ENCODE peak calls at places on chromosomes 13 and 19, in seven cellular contexts. W, I, H, V, R, Z and T are unnamed samples.

GRCh38 chr19:4376245-4376990 is 23.9 kb downstream of the SH3GL1 start:
- DNase-seq in W (no peak), I (no peak), H (no peak), V (no peak), Z (no peak), R (no peak), T (no peak)

GRCh38 chr19:49788857-49789256 is 22.1 kb downstream of the AP2A1 start:
- DNase-seq in H (no peak), V (no peak), W (no peak), Z (peak; percentile 14), I (no peak), R (no peak), T (no peak)

GRCh38 chr13:34243396-34243795 is 425.4 kb downstream of the RFC3 start:
- DNase-seq in R (no peak), V (no peak), Z (no peak), H (no peak), I (no peak), W (no peak), T (no peak)

GRCh38 chr19:40614595-40615411 is 13.6 kb downstream of the LTBP4 start:
- DNase-seq in Z (peak; percentile 83), R (peak; percentile 82), V (peak; percentile 92), I (no peak), W (peak; percentile 82), H (peak; percentile 95), T (peak; percentile 92)

GRCh38 chr19:1154731-1155351 is 19.2 kb downstream of the SBNO2 start:
- DNase-seq in W (peak; percentile 96), R (peak; percentile 81), I (no peak), Z (no peak), H (peak; percentile 92), V (no peak), T (peak; percentile 28)

GRCh38 chr13:42047561-42048322 is 706 bp upstream of the DGKH start:
- DNase-seq in R (no peak), W (peak; percentile 76), H (peak; percentile 78), Z (peak; percentile 29), I (no peak), V (peak; percentile 79), T (no peak)

GRCh38 chr19:2602391-2603181 is 99.9 kb downstream of the GNG7 start:
- DNase-seq in Z (no peak), I (peak; percentile 42), R (peak; percentile 93), V (peak; percentile 80), W (peak; percentile 86), H (peak; percentile 98), T (peak; percentile 94)

GRCh38 chr19:19321143-19321577 is 531 bp downstream of the MAU2 start:
- DNase-seq in W (no peak), V (peak; percentile 71), I (no peak), Z (no peak), H (peak; percentile 15), R (no peak), T (no peak)

GRCh38 chr19:35013047-35013819 is 13.1 kb downstream of the GRAMD1A start:
- DNase-seq in Z (peak; percentile 90), H (peak; percentile 62), W (peak; percentile 89), R (no peak), V (peak; percentile 76), I (no peak), T (no peak)

GRCh38 chr19:44582581-44583265 is 30.6 kb upstream of the IGSF23 start:
- DNase-seq in H (peak; percentile 32), Z (no peak), R (no peak), I (no peak), W (peak; percentile 71), V (peak; percentile 53), T (no peak)

GRCh38 chr19:41616785-41617621 is 9.9 kb downstream of the CEACAM4 start:
- DNase-seq in R (no peak), Z (no peak), V (peak; percentile 29), H (peak; percentile 21), W (no peak), I (no peak), T (no peak)

GRCh38 chr13:79096099-79096498 is 310.0 kb downstream of the RBM26 start:
- DNase-seq in H (no peak), V (no peak), W (no peak), I (no peak), R (no peak), Z (no peak), T (no peak)

GRCh38 chr13:66778461-66778860 is 451.7 kb downstream of the PCDH9 start:
- DNase-seq in R (no peak), Z (no peak), I (no peak), H (peak; percentile 7), W (no peak), V (no peak), T (no peak)

GRCh38 chr13:46982856-46983582 is 86.2 kb upstream of the HTR2A start:
- DNase-seq in Z (no peak), V (no peak), I (no peak), H (no peak), W (no peak), R (no peak), T (no peak)

GRCh38 chr13:44747179-44747578 is 171.0 kb upstream of the TSC22D1 start:
- DNase-seq in R (no peak), W (no peak), I (no peak), V (no peak), H (no peak), Z (no peak), T (no peak)

GRCh38 chr19:56138069-56138468 is 3.0 kb upstream of the ZNF444 start:
- DNase-seq in R (no peak), W (no peak), Z (no peak), I (no peak), H (no peak), V (no peak), T (no peak)

GRCh38 chr19:41995959-41996797 is 2.1 kb upstream of the ATP1A3 start:
- DNase-seq in W (no peak), V (peak; percentile 92), I (no peak), H (no peak), R (no peak), Z (no peak), T (no peak)

GRCh38 chr13:110304256-110304655 is 2.7 kb downstream of the COL4A1 start:
- DNase-seq in R (no peak), I (no peak), Z (no peak), H (peak; percentile 43), W (no peak), V (no peak), T (no peak)

GRCh38 chr13:42610623-42611022 is 36.7 kb downstream of the TNFSF11 start:
- DNase-seq in V (no peak), I (no peak), R (no peak), Z (no peak), W (no peak), H (no peak), T (no peak)

GRCh38 chr13:107421028-107421427 is 794.3 kb downstream of the LIG4 start:
- DNase-seq in H (peak; percentile 22), W (no peak), I (no peak), R (no peak), V (no peak), Z (no peak), T (peak; percentile 11)

GRCh38 chr13:37715606-37716015 is 117.0 kb upstream of the POSTN start:
- DNase-seq in I (peak; percentile 9), V (no peak), Z (no peak), W (no peak), H (peak; percentile 92), R (peak; percentile 10), T (peak; percentile 8)

GRCh38 chr13:27541386-27541785 is 78.9 kb downstream of the LNX2 start:
- DNase-seq in V (no peak), I (no peak), H (no peak), R (peak; percentile 50), W (no peak), Z (no peak), T (no peak)

GRCh38 chr13:87893186-87893585 is 222.0 kb downstream of the SLITRK5 start:
- DNase-seq in H (no peak), Z (no peak), I (no peak), R (no peak), W (no peak), V (no peak), T (peak; percentile 2)

GRCh38 chr13:28409648-28410047 is 85.3 kb downstream of the FLT1 start:
- DNase-seq in I (no peak), Z (no peak), R (no peak), W (no peak), V (no peak), H (no peak), T (no peak)

GRCh38 chr13:46104868-46105267 is at the start of gene CPB2:
- DNase-seq in R (no peak), V (no peak), Z (no peak), I (no peak), W (no peak), H (no peak), T (no peak)

GRCh38 chr19:29785955-29786589 is 25.7 kb upstream of the CCNE1 start:
- DNase-seq in H (no peak), R (no peak), W (no peak), Z (no peak), I (no peak), V (no peak), T (no peak)

GRCh38 chr13:110244096-110244830 is 62.7 kb downstream of the COL4A1 start:
- DNase-seq in H (peak; percentile 87), Z (no peak), I (no peak), V (no peak), W (no peak), R (peak; percentile 78), T (no peak)

GRCh38 chr13:28574617-28575142 is 79.8 kb upstream of the FLT1 start:
- DNase-seq in V (no peak), H (peak; percentile 88), Z (no peak), R (peak; percentile 98), W (no peak), I (peak; percentile 90), T (peak; percentile 77)

GRCh38 chr13:44932171-44932849 is 57.0 kb downstream of the NUFIP1 start:
- DNase-seq in Z (no peak), W (no peak), V (no peak), R (peak; percentile 35), H (peak; percentile 71), I (no peak), T (no peak)

GRCh38 chr13:75226755-75227435 is 255.1 kb downstream of the TBC1D4 start:
- DNase-seq in W (no peak), I (peak; percentile 85), R (peak; percentile 97), Z (no peak), H (peak; percentile 94), V (no peak), T (peak; percentile 94)

GRCh38 chr13:106110241-106110855 is 425.1 kb downstream of the EFNB2 start:
- DNase-seq in Z (no peak), H (no peak), I (no peak), R (no peak), V (peak; percentile 28), W (no peak), T (no peak)
- H3K4me3 ChIP-seq in Z (no peak overlapping the region), H (no peak overlapping the region), I (no peak overlapping the region), R (no peak overlapping the region), V (no peak overlapping the region), W (no peak overlapping the region), T (no peak overlapping the region)

GRCh38 chr19:10334340-10335148 is 1.2 kb upstream of the RAVER1 start:
- DNase-seq in I (peak; percentile 76), R (peak; percentile 76), V (peak; percentile 93), W (peak; percentile 97), Z (peak; percentile 25), H (peak; percentile 93), T (peak; percentile 82)
- TF ChIP-seq CTCF in I (no peak), R (no peak), V (peak; percentile 24), W (no peak), Z (no peak), H (peak; percentile 7), T (no peak)

GRCh38 chr13:112984954-112985802 is 16.2 kb downstream of the MCF2L start:
- DNase-seq in V (no peak), W (no peak), R (no peak), Z (no peak), H (no peak), I (no peak), T (no peak)
- H3K4me3 ChIP-seq in V (no peak overlapping the region), W (no peak overlapping the region), R (no peak overlapping the region), Z (no peak overlapping the region), H (no peak overlapping the region), I (no peak overlapping the region), T (no peak overlapping the region)

GRCh38 chr13:94548382-94549240 is 47.3 kb downstream of the TGDS start:
- DNase-seq in V (peak; percentile 82), Z (peak; percentile 49), W (peak; percentile 80), I (no peak), H (peak; percentile 58), R (peak; percentile 7), T (peak; percentile 2)
- TF ChIP-seq CTCF in V (peak; percentile 41), Z (no peak), W (peak; percentile 27), I (peak; percentile 21), H (no peak), R (no peak), T (no peak)